ENCODE peak calls at places on chromosomes 5 and 9, in six cellular contexts. B, Y, S, T, I and F are unnamed samples.

GRCh38 chr5:103522586-103522985 is 40.0 kb downstream of the NUDT12 start:
- DNase-seq in B (no peak), Y (no peak), S (peak; percentile 2), T (no peak), I (no peak), F (peak; percentile 25)

GRCh38 chr5:91478096-91478495 is 95.0 kb upstream of the ARRDC3 start:
- DNase-seq in B (no peak), Y (no peak), S (no peak), T (no peak), I (no peak), F (no peak)

GRCh38 chr5:134504629-134505300 is 20.7 kb upstream of the JADE2 start:
- DNase-seq in B (no peak), Y (no peak), S (no peak), T (no peak), I (no peak), F (no peak)

GRCh38 chr9:91711755-91712591 is 238.1 kb downstream of the ROR2 start:
- DNase-seq in B (no peak), Y (peak; percentile 18), S (no peak), T (peak; percentile 37), I (no peak), F (peak; percentile 24)

GRCh38 chr5:53425598-53426516 is 54.6 kb upstream of the FST start:
- DNase-seq in B (peak; percentile 54), Y (no peak), S (peak; percentile 93), T (no peak), I (peak; percentile 82), F (no peak)

GRCh38 chr9:86772289-86772982 is 174.9 kb downstream of the GAS1 start:
- DNase-seq in B (no peak), Y (no peak), S (no peak), T (no peak), I (no peak), F (no peak)

GRCh38 chr9:88889386-88889785 is 101.9 kb upstream of the S1PR3 start:
- DNase-seq in B (no peak), Y (no peak), S (no peak), T (peak; percentile 32), I (no peak), F (no peak)

GRCh38 chr5:113435571-113435970 is 782 bp upstream of the TSSK1B start:
- DNase-seq in B (no peak), Y (no peak), S (no peak), T (no peak), I (no peak), F (no peak)

GRCh38 chr9:27198175-27198574 is 89.2 kb downstream of the TEK start:
- DNase-seq in B (no peak), Y (no peak), S (peak; percentile 38), T (peak; percentile 38), I (no peak), F (no peak)

GRCh38 chr9:133945314-133945975 is 46.7 kb downstream of the VAV2 start:
- DNase-seq in B (no peak), Y (no peak), S (no peak), T (no peak), I (no peak), F (no peak)

GRCh38 chr5:160165137-160166068 is 46.2 kb upstream of the PWWP2A start:
- DNase-seq in B (peak; percentile 37), Y (no peak), S (peak; percentile 93), T (peak; percentile 98), I (peak; percentile 73), F (peak; percentile 100)

GRCh38 chr5:131389096-131389868 is 125.4 kb downstream of the CDC42SE2 start:
- DNase-seq in B (no peak), Y (no peak), S (no peak), T (no peak), I (no peak), F (no peak)

GRCh38 chr9:109118802-109119438 is 827 bp downstream of the TMEM245 start:
- DNase-seq in B (peak; percentile 37), Y (no peak), S (peak; percentile 81), T (peak; percentile 15), I (peak; percentile 58), F (peak; percentile 50)

GRCh38 chr9:132645711-132646110 is 24.1 kb downstream of the DDX31 start:
- DNase-seq in B (no peak), Y (no peak), S (no peak), T (no peak), I (no peak), F (no peak)

GRCh38 chr9:123216387-123216786 is 52.0 kb downstream of the STRBP start:
- DNase-seq in B (no peak), Y (no peak), S (no peak), T (no peak), I (no peak), F (no peak)

GRCh38 chr9:19136129-19136528 is 8.8 kb upstream of the PLIN2 start:
- DNase-seq in B (no peak), Y (no peak), S (peak; percentile 11), T (no peak), I (no peak), F (no peak)

GRCh38 chr9:19133549-19134345 is 6.5 kb upstream of the PLIN2 start:
- DNase-seq in B (no peak), Y (no peak), S (no peak), T (peak; percentile 44), I (no peak), F (no peak)

GRCh38 chr9:19137282-19137681 is 10.0 kb upstream of the PLIN2 start:
- DNase-seq in B (no peak), Y (no peak), S (no peak), T (peak; percentile 83), I (no peak), F (no peak)

DNA sequence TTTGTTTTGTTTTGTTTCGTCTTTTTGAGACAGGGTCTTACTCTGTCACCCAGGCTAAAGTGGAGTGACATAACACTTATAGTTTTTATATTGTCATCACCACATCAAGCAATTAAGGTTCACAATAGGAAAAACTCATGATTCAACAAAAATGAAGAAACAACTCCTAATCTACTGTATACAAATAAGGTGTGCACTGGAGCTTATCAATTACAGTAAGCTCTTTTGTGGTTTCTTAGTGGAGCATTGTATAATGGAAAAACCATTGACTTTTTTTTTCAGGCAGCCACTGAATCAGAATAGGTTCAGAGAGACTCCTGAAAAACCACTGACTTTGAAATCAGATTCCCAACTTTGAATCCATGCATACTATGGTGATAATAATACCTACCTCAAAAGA is 10.8 kb upstream of the PLIN2 start:
- DNase-seq in B (no peak), Y (no peak), S (no peak), T (no peak), I (no peak), F (no peak)
- H3K4ac ChIP-seq in B (no peak overlapping the region), Y (no peak overlapping the region), S (no peak overlapping the region), T (no peak overlapping the region), I (no peak overlapping the region), F (no peak overlapping the region)

GRCh38 chr5:155402927-155403645 is 389.5 kb downstream of the KIF4B start:
- DNase-seq in B (no peak), Y (no peak), S (peak; percentile 36), T (no peak), I (no peak), F (no peak)
- H3K4me3 ChIP-seq in B (no peak overlapping the region), Y (no peak overlapping the region), S (no peak overlapping the region), T (no peak overlapping the region), I (no peak overlapping the region), F (no peak overlapping the region)

DNA sequence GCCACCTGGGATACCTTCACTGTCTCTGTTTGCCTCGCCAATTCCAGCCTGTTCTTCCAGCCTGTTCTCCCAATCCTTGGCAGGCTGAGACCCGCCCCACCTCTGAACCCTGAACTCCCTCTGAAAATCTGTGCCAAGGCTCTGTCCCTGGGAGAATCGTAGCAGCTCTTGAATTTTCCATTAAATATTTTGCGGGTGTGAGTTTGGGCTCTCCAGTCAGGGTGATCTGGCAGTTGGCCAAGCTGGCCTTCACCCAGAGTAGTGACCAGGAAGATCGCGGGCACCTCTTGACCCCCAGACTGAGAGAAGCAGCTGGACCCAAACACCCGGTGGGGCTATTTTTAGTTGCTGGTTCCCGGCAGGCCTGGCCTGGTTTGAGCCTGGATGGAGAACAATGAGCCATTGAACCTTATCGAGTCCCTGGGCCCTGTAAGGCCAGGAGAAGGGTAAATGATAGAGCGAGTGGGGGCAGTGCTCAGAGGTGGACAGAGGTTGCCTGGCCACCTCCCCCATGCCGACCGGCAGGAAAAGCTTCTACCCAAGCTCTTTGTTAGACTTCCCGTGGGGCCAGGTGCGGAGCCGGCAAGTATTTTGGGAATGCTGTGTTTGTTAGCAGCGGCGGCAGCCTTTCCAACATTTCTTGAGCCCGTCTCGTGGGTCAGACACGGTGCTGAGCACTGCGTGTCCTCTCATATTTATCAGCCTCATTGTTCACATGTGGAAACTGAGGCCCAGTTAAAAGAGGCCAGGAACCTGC is 146.2 kb downstream of the RGS3 start:
- DNase-seq in B (no peak), Y (no peak), S (peak; percentile 88), T (peak; percentile 60), I (no peak), F (peak; percentile 64)
- H3K4ac ChIP-seq in B (no peak overlapping the region), Y (peak overlapping the region; percentile 89), S (peak overlapping the region; percentile 57), T (peak overlapping the region; percentile 77), I (peak overlapping the region; percentile 75), F (peak overlapping the region; percentile 60)

GRCh38 chr9:127927457-127928231 is 2.9 kb downstream of the PIP5KL1 start:
- DNase-seq in B (no peak), Y (peak; percentile 66), S (peak; percentile 91), T (no peak), I (peak; percentile 88), F (no peak)
- H3K4me3 ChIP-seq in B (peak overlapping the region; percentile 68), Y (peak overlapping the region; percentile 53), S (no peak overlapping the region), T (no peak overlapping the region), I (peak overlapping the region; percentile 76), F (peak overlapping the region; percentile 41)

DNA sequence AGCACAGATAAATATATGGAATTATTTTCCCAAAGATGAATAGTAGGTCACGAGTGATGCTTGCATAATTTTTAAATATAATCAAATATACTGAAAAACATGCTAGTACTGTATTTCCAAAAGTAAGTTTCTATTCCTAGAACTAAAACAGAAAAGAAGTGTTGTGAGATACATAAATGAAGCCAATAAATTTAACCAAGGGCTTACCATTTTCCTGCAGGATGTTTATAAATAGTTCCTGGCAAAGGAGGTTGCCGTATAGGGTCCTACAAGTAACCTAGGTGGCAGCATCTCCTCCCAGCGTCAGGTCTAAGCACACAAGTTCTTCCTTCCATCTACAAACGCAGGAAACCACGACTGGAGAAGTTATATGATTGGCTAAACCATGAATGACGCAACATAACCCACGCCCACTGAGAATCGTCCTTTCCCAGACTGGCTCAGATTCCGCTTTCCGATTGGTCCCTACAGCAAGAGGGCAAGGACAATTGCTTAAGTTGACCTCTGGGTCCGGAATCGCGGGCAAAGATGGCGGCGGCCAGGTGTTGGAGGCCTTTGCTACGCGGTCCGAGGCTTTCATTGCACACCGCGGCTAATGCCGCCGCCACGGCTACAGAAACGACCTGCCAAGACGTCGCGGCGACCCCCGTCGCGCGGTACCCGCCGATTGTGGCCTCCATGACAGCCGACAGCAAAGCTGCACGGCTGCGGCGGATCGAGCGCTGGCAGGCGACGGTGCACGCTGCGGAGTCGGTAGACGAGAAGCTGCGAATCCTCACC is at the start of gene MRPS30:
- DNase-seq in B (peak; percentile 96), Y (peak; percentile 99), S (peak; percentile 100), T (peak; percentile 99), I (peak; percentile 87), F (peak; percentile 99)
- H3K4ac ChIP-seq in B (no peak within 1 kb of the TSS), Y (peak within 1 kb of the TSS; percentile 78), S (no peak within 1 kb of the TSS), T (peak within 1 kb of the TSS; percentile 84), I (peak within 1 kb of the TSS; percentile 90), F (peak within 1 kb of the TSS; percentile 49)